ENCODE peak calls at places on chromosomes 5 and 9, in five cellular contexts. H is suprapubic skin, C is IMR-90, U is gastrocnemius medialis, M is cardiac muscle cell. S is an unnamed sample.
A peak's percentile ranks its signal among the peaks of the same experiment; 100 is the strongest.

GRCh38 chr9:72037571-72037970 is 22.8 kb downstream of the C9orf57 start:
- DNase-seq in H (no peak), C (no peak), U (no peak), M (no peak), S (no peak)

GRCh38 chr9:114202396-114202795 is 47.1 kb downstream of the COL27A1 start:
- DNase-seq in H (no peak), C (no peak), U (no peak), M (no peak), S (no peak)

GRCh38 chr9:131167146-131167692 is 41.8 kb downstream of the NUP214 start:
- DNase-seq in H (no peak), C (no peak), U (no peak), M (no peak), S (peak; percentile 9)

GRCh38 chr9:2662496-2662895 is 40.9 kb downstream of the VLDLR start:
- DNase-seq in H (no peak), C (no peak), U (no peak), M (no peak), S (no peak)

GRCh38 chr5:87195616-87196015 is 72.1 kb upstream of the RASA1 start:
- DNase-seq in H (no peak), C (peak; percentile 25), U (no peak), M (no peak), S (peak; percentile 6)

GRCh38 chr9:73089304-73089985 is 62.2 kb upstream of the ANXA1 start:
- DNase-seq in H (no peak), C (no peak), U (no peak), M (no peak), S (peak; percentile 47)

GRCh38 chr9:91245432-91246313 is 116.0 kb downstream of the AUH start:
- DNase-seq in H (no peak), C (peak; percentile 57), U (no peak), M (no peak), S (peak; percentile 80)

GRCh38 chr5:112867411-112867810 is 6.3 kb downstream of the SRP19 start:
- DNase-seq in H (no peak), C (no peak), U (no peak), M (no peak), S (no peak)

GRCh38 chr9:97502984-97503861 is 1.8 kb downstream of the TMOD1 start:
- DNase-seq in H (no peak), C (no peak), U (no peak), M (peak; percentile 73), S (no peak)

GRCh38 chr9:93132287-93132927 is 1.6 kb downstream of the NINJ1 start:
- DNase-seq in H (no peak), C (no peak), U (no peak), M (no peak), S (no peak)

GRCh38 chr9:124180557-124180956 is 77.2 kb upstream of the NEK6 start:
- DNase-seq in H (peak; percentile 77), C (peak; percentile 45), U (peak; percentile 11), M (peak; percentile 13), S (no peak)

GRCh38 chr9:101326501-101326900 is 58.3 kb downstream of the BAAT start:
- DNase-seq in H (no peak), C (no peak), U (no peak), M (no peak), S (peak; percentile 89)

GRCh38 chr5:33890633-33891032 is 1.2 kb downstream of the ADAMTS12 start:
- DNase-seq in H (no peak), C (peak; percentile 51), U (no peak), M (peak; percentile 49), S (no peak)

GRCh38 chr5:134451618-134452505 is 40.2 kb upstream of the CDKN2AIPNL start:
- DNase-seq in H (no peak), C (peak; percentile 86), U (peak; percentile 69), M (no peak), S (peak; percentile 82)

GRCh38 chr9:129567842-129568559 is 52.9 kb downstream of the C9orf50 start:
- DNase-seq in H (no peak), C (peak; percentile 70), U (no peak), M (peak; percentile 74), S (peak; percentile 39)

GRCh38 chr9:134778156-134778555 is 102.5 kb upstream of the FCN2 start:
- DNase-seq in H (no peak), C (peak; percentile 31), U (no peak), M (no peak), S (no peak)

GRCh38 chr5:171893290-171893890 is 107.8 kb downstream of the SMIM23 start:
- DNase-seq in H (no peak), C (peak; percentile 81), U (no peak), M (no peak), S (peak; percentile 4)

GRCh38 chr5:96391921-96392320 is 41.1 kb downstream of the PCSK1 start:
- DNase-seq in H (no peak), C (no peak), U (no peak), M (no peak), S (no peak)

GRCh38 chr5:27523629-27524028 is 485.2 kb upstream of the CDH9 start:
- DNase-seq in H (no peak), C (no peak), U (no peak), M (no peak), S (no peak)

GRCh38 chr9:86695904-86696424 is 251.3 kb downstream of the GAS1 start:
- DNase-seq in H (no peak), C (peak; percentile 61), U (no peak), M (no peak), S (peak; percentile 45)

GRCh38 chr9:76725885-76726284 is 38.4 kb upstream of the PCA3 start:
- DNase-seq in H (no peak), C (no peak), U (no peak), M (no peak), S (no peak)

GRCh38 chr9:132673355-132673754 is 3.1 kb downstream of the GTF3C4 start:
- DNase-seq in H (no peak), C (peak; percentile 43), U (no peak), M (peak; percentile 8), S (peak; percentile 64)

GRCh38 chr9:69898714-69899209 is 78.1 kb downstream of the CFAP95 start:
- DNase-seq in H (no peak), C (peak; percentile 92), U (no peak), M (no peak), S (peak; percentile 95)

GRCh38 chr5:59152701-59153245 is 569.9 kb downstream of the RAB3C start:
- DNase-seq in H (no peak), C (no peak), U (no peak), M (no peak), S (no peak)

GRCh38 chr5:41115281-41115680 is 44.1 kb upstream of the MROH2B start:
- DNase-seq in H (no peak), C (peak; percentile 94), U (no peak), M (no peak), S (no peak)

GRCh38 chr9:2676466-2676865 is 40.8 kb upstream of the KCNV2 start:
- DNase-seq in H (no peak), C (no peak), U (no peak), M (no peak), S (no peak)

GRCh38 chr9:76459691-76460635 is 981 bp downstream of the GCNT1 start:
- DNase-seq in H (no peak), C (peak; percentile 62), U (no peak), M (peak; percentile 56), S (peak; percentile 65)

DNA sequence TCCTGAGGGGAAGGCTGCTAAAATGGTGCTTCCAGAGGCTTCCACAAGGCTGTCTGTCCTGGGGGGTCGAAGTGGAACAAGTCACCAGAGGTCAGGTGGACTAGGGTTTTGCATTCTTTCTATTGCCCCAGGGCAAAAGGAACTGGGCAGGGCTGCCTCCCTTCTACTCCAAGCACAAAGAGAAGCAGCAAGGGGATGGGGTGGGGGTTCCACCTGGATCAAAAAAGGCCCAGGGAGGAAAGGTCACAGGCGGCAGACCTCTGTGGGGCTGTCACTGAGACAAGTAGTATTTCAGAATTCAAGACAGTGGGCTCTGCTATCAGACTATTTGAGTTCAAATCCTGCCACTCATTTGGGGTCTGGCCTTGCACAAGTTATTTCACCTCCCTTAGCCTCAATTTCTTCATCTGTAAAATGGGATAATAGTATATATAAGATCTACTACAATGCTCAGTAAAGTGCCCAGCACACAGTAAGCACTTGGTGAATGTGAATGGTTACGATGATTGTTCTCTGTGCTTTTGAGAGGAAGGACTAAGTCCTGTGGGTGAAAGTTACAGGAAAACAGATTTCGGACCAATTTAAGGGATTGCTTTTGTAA is 1.9 kb upstream of the ARSI start:
- DNase-seq in H (no peak), C (no peak), U (no peak), M (no peak), S (no peak)
- H3K4me3 ChIP-seq in H (no peak overlapping the region), C (no peak overlapping the region), U (no peak overlapping the region), M (no peak overlapping the region), S (no peak overlapping the region)

DNA sequence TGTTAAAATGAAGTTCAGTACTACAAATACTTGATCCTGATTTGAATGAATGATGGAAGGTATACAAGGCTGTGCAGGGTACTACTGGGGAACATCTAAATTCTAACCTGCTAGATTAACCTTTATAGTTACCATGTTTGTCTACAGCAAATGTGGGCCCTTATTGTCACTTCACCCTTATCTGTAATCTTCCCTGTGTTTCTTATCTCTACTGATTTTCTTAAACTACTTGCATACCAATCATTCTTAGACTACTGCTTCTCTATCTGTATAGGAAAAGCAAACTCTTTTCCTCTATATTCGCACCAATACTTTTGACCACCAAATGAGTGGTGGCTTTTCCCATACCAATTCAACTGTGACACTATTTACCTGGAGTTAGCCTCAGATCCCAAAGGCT is 210.7 kb downstream of the HINT1 start:
- DNase-seq in H (no peak), C (no peak), U (no peak), M (no peak), S (no peak)
- H3K27me3 ChIP-seq in H (no peaks in the 10 kb centered on the region), C (no peaks in the 10 kb centered on the region), U (no peaks in the 10 kb centered on the region), M (no peaks in the 10 kb centered on the region), S (no peaks in the 10 kb centered on the region)

GRCh38 chr9:117094493-117094892 is 320.4 kb downstream of the ASTN2 start:
- DNase-seq in H (no peak), C (peak; percentile 33), U (no peak), M (peak; percentile 28), S (no peak)
- TF ChIP-seq CTCF in H (no peak), C (no peak), U (no peak), M (no peak), S (no peak)

GRCh38 chr5:178114325-178115135 is 1.2 kb downstream of the N4BP3 start:
- DNase-seq in H (peak; percentile 79), C (no peak), U (no peak), M (peak; percentile 50), S (no peak)

GRCh38 chr5:178116406-178116885 is 3.1 kb downstream of the N4BP3 start:
- DNase-seq in H (no peak), C (no peak), U (no peak), M (peak; percentile 44), S (no peak)

GRCh38 chr5:178115835-178116405 is 2.6 kb downstream of the N4BP3 start:
- DNase-seq in H (no peak), C (no peak), U (no peak), M (no peak), S (no peak)

GRCh38 chr5:178113841-178114324 is 551 bp downstream of the N4BP3 start:
- DNase-seq in H (no peak), C (no peak), U (no peak), M (peak; percentile 53), S (no peak)

DNA sequence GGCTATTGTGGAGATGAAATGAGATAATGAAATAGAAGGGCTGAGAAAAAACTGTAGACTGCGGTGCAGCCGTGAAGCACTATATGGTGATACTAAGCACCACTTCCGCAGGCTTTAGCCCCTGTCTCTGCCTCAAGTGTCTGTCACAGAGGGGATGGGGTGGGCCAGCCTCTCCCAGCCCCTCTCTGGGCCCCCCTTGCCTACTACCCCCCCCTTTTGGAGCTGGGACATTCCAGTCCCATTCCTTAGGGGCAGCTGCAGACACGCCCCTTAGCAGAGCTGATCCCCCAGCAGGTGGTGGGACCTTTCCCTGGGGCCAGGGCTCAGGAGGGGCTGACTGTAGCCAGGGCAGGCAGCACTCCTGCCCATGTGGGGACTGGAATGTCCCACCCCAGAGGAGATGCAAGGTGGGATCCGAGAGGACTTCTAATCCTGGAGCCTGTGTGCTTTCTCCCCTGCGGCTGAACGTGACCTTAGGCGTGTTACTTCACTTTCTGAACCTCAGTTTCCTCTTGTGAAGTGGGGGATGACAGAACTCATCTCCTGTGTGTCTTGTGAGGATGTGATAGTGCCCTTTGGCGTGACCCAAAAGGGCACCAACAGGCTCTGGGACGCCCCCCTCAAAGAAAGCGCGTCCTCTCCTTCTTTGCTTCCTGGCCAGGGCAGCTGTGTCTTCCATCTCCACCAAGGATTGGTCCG is 2.0 kb downstream of the N4BP3 start:
- DNase-seq in H (no peak), C (no peak), U (no peak), M (no peak), S (no peak)
- H3K4me3 ChIP-seq in H (peak overlapping the region; percentile 67), C (no peak overlapping the region), U (peak overlapping the region; percentile 41), M (no peak overlapping the region), S (no peak overlapping the region)

S was measured in bronchial epithelial cell.